ENCODE peak calls at places on chromosomes 7 and 10, in eight cellular contexts. Q, W, L, O, B, G, A and V are unnamed samples.

GRCh38 chr7:29319719-29320521 is 125.3 kb downstream of the CHN2 start:
- DNase-seq in W (no peak), A (no peak), B (no peak), O (no peak), L (peak; percentile 10), G (peak; percentile 36), Q (peak; percentile 27), V (peak; percentile 98)

GRCh38 chr10:115093286-115093775 is at the start of gene ATRNL1:
- DNase-seq in O (peak; percentile 8), G (peak; percentile 37), Q (no peak), B (no peak), A (no peak), W (no peak), L (peak; percentile 57), V (no peak)

GRCh38 chr10:21369697-21370096 is 155.8 kb downstream of the SKIDA1 start:
- DNase-seq in O (no peak), Q (no peak), A (no peak), B (no peak), G (no peak), L (no peak), W (no peak), V (no peak)

GRCh38 chr7:31019509-31019908 is 32.6 kb upstream of the ADCYAP1R1 start:
- DNase-seq in L (no peak), A (no peak), W (no peak), O (no peak), B (no peak), G (no peak), Q (no peak), V (no peak)

GRCh38 chr10:84296071-84296981 is 32.1 kb upstream of the CCSER2 start:
- DNase-seq in Q (no peak), A (no peak), O (peak; percentile 37), L (no peak), G (no peak), W (no peak), B (no peak), V (no peak)

GRCh38 chr7:41492603-41493002 is 210.3 kb downstream of the INHBA start:
- DNase-seq in A (no peak), Q (no peak), O (no peak), B (no peak), G (no peak), L (no peak), W (no peak), V (no peak)

GRCh38 chr10:17062009-17062408 is 67.6 kb downstream of the CUBN start:
- DNase-seq in Q (no peak), W (no peak), G (no peak), O (no peak), A (peak; percentile 50), L (no peak), B (no peak), V (no peak)

GRCh38 chr7:40202851-40203250 is 68.0 kb downstream of the SUGCT start:
- DNase-seq in B (no peak), Q (no peak), A (no peak), W (no peak), G (no peak), L (no peak), O (no peak), V (no peak)

GRCh38 chr10:114278140-114278883 is 39.3 kb downstream of the VWA2 start:
- DNase-seq in L (no peak), B (no peak), O (no peak), Q (no peak), A (no peak), G (no peak), W (no peak), V (no peak)

GRCh38 chr10:69856601-69857166 is 55.0 kb downstream of the COL13A1 start:
- DNase-seq in A (no peak), Q (no peak), O (no peak), W (no peak), G (no peak), L (no peak), B (no peak), V (no peak)

GRCh38 chr7:25967278-25968204 is 184.5 kb upstream of the NFE2L3 start:
- DNase-seq in B (no peak), G (peak; percentile 88), O (no peak), Q (no peak), L (peak; percentile 52), W (no peak), A (no peak), V (no peak)